ENCODE peak calls at places on chromosome 14, in nine cellular contexts. R is aorta, K is spleen, L is occipital lobe, Z is ACHN, I is lung microvascular endothelial cell, N is non-pigmented ciliary epithelial cell, Q is AG09319, T is NCI-H1092 treated with DMSO at 0.1 percent for 48 hours. Y is an unnamed sample.

GRCh38 chr14:106844608-106845285 is 1318.4 kb downstream of the TMEM121 start:
- DNase-seq in R (peak), N (no peak), K (peak), Z (peak), T (peak), Q (no peak), L (no peak), I (peak), Y (no peak)

GRCh38 chr14:55388160-55388559 is 23.5 kb downstream of the ATG14 start:
- DNase-seq in R (no peak), Q (no peak), N (no peak), K (no peak), Z (no peak), T (no peak), I (no peak), L (no peak), Y (no peak)

GRCh38 chr14:72906316-72906715 is 12.4 kb upstream of the DPF3 start:
- DNase-seq in R (no peak), K (no peak), T (no peak), Z (peak), L (no peak), I (no peak), N (peak), Q (peak), Y (no peak)

GRCh38 chr14:38143651-38144505 is 63.8 kb upstream of the SSTR1 start:
- DNase-seq in Z (peak), L (no peak), T (no peak), R (no peak), N (peak), Q (peak), I (no peak), K (no peak), Y (no peak)

GRCh38 chr14:43729149-43729548 is 777.9 kb downstream of the FSCB start:
- DNase-seq in Z (no peak), K (no peak), Q (no peak), R (no peak), I (no peak), N (no peak), T (no peak), L (no peak), Y (no peak)

GRCh38 chr14:73591690-73592448 is at the start of gene ACOT4:
- DNase-seq in I (peak), Z (peak), Q (no peak), L (peak), R (peak), K (peak), T (peak), N (no peak), Y (no peak)

GRCh38 chr14:102545461-102546265 is 36.1 kb upstream of the ANKRD9 start:
- DNase-seq in I (no peak), N (no peak), K (no peak), T (peak), R (no peak), Z (no peak), Q (no peak), L (no peak), Y (no peak)

GRCh38 chr14:22555573-22556011 is 33.4 kb downstream of the DAD1 start:
- DNase-seq in Q (no peak), T (no peak), R (no peak), L (no peak), N (no peak), Z (no peak), I (no peak), K (no peak), Y (no peak)

GRCh38 chr14:24806061-24806678 is 172.2 kb upstream of the GZMB start:
- DNase-seq in K (no peak), Q (no peak), I (peak), T (peak), Z (peak), R (peak), L (no peak), N (peak), Y (peak)

GRCh38 chr14:23640524-23641141 is 4.5 kb downstream of the DHRS2 start:
- DNase-seq in I (no peak), Q (peak), R (no peak), N (peak), L (no peak), Z (no peak), K (no peak), T (peak), Y (no peak)

GRCh38 chr14:88232783-88233182 is 90.3 kb downstream of the KCNK10 start:
- DNase-seq in L (no peak), N (no peak), Q (no peak), I (no peak), T (no peak), R (no peak), K (no peak), Z (no peak), Y (no peak)

GRCh38 chr14:99025418-99025817 is 246.6 kb downstream of the BCL11B start:
- DNase-seq in I (no peak), Z (no peak), Q (no peak), N (no peak), R (no peak), L (no peak), T (no peak), K (no peak), Y (no peak)

GRCh38 chr14:20138520-20138919 is at the start of gene OR4N5:
- DNase-seq in I (no peak), Z (no peak), T (no peak), L (no peak), K (no peak), R (no peak), N (no peak), Q (no peak), Y (no peak)

GRCh38 chr14:50156111-50156510 is 39.7 kb upstream of the VCPKMT start:
- DNase-seq in K (no peak), R (no peak), N (no peak), L (no peak), Z (no peak), Q (no peak), T (no peak), I (no peak), Y (no peak)

GRCh38 chr14:22315336-22315735 is 273.7 kb downstream of the DAD1 start:
- DNase-seq in N (no peak), R (no peak), Q (no peak), I (no peak), K (no peak), L (no peak), Z (no peak), T (no peak), Y (no peak)

GRCh38 chr14:61602733-61603077 is 92.6 kb upstream of the HIF1A start:
- DNase-seq in Z (no peak), I (no peak), R (no peak), L (no peak), T (no peak), K (no peak), N (no peak), Q (no peak), Y (no peak)

GRCh38 chr14:102231476-102232347 is 73.3 kb downstream of the MOK start:
- DNase-seq in L (no peak), N (no peak), Z (no peak), T (no peak), I (no peak), Q (no peak), K (peak), R (no peak), Y (no peak)

GRCh38 chr14:55536208-55536708 is 43.7 kb upstream of the KTN1 start:
- DNase-seq in T (no peak), K (no peak), I (no peak), Q (no peak), N (no peak), Z (no peak), R (no peak), L (no peak), Y (no peak)

GRCh38 chr14:69138189-69138535 is 14.8 kb downstream of the DCAF5 start:
- DNase-seq in T (no peak), R (no peak), N (no peak), Z (no peak), L (no peak), I (no peak), Q (peak), K (no peak), Y (peak)

GRCh38 chr14:62103497-62103896 is 341.3 kb downstream of the SNAPC1 start:
- DNase-seq in L (no peak), I (no peak), K (no peak), Q (no peak), R (no peak), Z (no peak), T (peak), N (no peak), Y (no peak)

GRCh38 chr14:24838945-24839616 is 205.1 kb upstream of the GZMB start:
- DNase-seq in Z (no peak), N (no peak), K (no peak), R (no peak), T (no peak), Q (no peak), I (peak), L (no peak), Y (peak)

GRCh38 chr14:99510556-99511139 is 29.4 kb downstream of the CCNK start:
- DNase-seq in K (no peak), N (no peak), I (no peak), T (no peak), Q (no peak), R (no peak), L (no peak), Z (no peak), Y (no peak)

GRCh38 chr14:101733211-101733610 is 28.3 kb upstream of the PPP2R5C start:
- DNase-seq in L (no peak), I (no peak), N (peak), R (no peak), K (no peak), T (no peak), Q (no peak), Z (no peak), Y (no peak)

GRCh38 chr14:69699743-69700309 is 67.1 kb upstream of the SRSF5 start:
- DNase-seq in Z (no peak), K (no peak), I (no peak), L (no peak), R (no peak), Q (no peak), T (no peak), N (no peak), Y (no peak)

GRCh38 chr14:79186523-79186922 is 1016.4 kb downstream of the NRXN3 start:
- DNase-seq in Q (no peak), K (no peak), L (no peak), N (peak), R (no peak), Z (no peak), T (no peak), I (no peak), Y (no peak)

GRCh38 chr14:93716410-93717221 is 71.7 kb downstream of the PRIMA1 start:
- DNase-seq in T (no peak), I (no peak), L (no peak), Z (no peak), N (no peak), Q (no peak), K (peak), R (no peak), Y (no peak)

GRCh38 chr14:64509036-64509435 is 4.5 kb downstream of the ZBTB1 start:
- DNase-seq in R (no peak), N (no peak), Z (no peak), T (no peak), Q (no peak), K (no peak), L (no peak), I (no peak), Y (no peak)

GRCh38 chr14:74747237-74747636 is 15.9 kb upstream of the YLPM1 start:
- DNase-seq in I (no peak), Q (no peak), Z (no peak), R (no peak), N (no peak), T (no peak), L (no peak), K (no peak), Y (no peak)

GRCh38 chr14:61477845-61478438 is 156.6 kb downstream of the PRKCH start:
- DNase-seq in Z (peak), L (no peak), T (peak), I (peak), Q (no peak), R (peak), N (no peak), K (peak), Y (no peak)

GRCh38 chr14:36988989-36989388 is 183.4 kb downstream of the SLC25A21 start:
- DNase-seq in T (no peak), K (no peak), Z (no peak), Q (no peak), N (no peak), I (no peak), L (no peak), R (no peak), Y (no peak)

GRCh38 chr14:94123868-94124267 is 5.5 kb downstream of the IFI27L2 start:
- DNase-seq in T (no peak), Z (peak), L (no peak), I (no peak), Q (no peak), K (no peak), N (no peak), R (no peak), Y (no peak)

GRCh38 chr14:33671556-33671955 is 279.3 kb downstream of the EGLN3 start:
- DNase-seq in L (no peak), N (no peak), R (no peak), I (no peak), Z (no peak), T (no peak), K (no peak), Q (no peak), Y (no peak)

GRCh38 chr14:85534435-85534834 is 4.5 kb downstream of the FLRT2 start:
- DNase-seq in R (no peak), T (peak), Q (no peak), Z (no peak), I (peak), N (no peak), L (no peak), K (no peak), Y (no peak)

GRCh38 chr14:33408291-33408690 is 469.6 kb downstream of the NPAS3 start:
- DNase-seq in R (no peak), T (no peak), Z (no peak), I (peak), Q (no peak), L (no peak), K (no peak), N (no peak), Y (no peak)

GRCh38 chr14:95440951-95441350 is 75.5 kb downstream of the SYNE3 start:
- DNase-seq in Z (no peak), T (no peak), I (no peak), N (no peak), L (no peak), Q (no peak), K (no peak), R (no peak), Y (no peak)

GRCh38 chr14:52068741-52069616 is at the start of gene NID2:
- DNase-seq in R (peak), T (peak), Z (peak), K (peak), Q (peak), L (peak), I (peak), N (no peak), Y (peak)

GRCh38 chr14:75612157-75612556 is 33.7 kb downstream of the FLVCR2 start:
- DNase-seq in I (no peak), N (no peak), Z (no peak), Q (no peak), K (no peak), T (no peak), L (no peak), R (no peak), Y (no peak)

GRCh38 chr14:77965919-77966435 is 166.1 kb downstream of the ADCK1 start:
- DNase-seq in Q (no peak), K (peak), T (peak), L (peak), R (no peak), N (no peak), Z (peak), I (peak), Y (no peak)

GRCh38 chr14:91924871-91925726 is 22.4 kb downstream of the FBLN5 start:
- DNase-seq in T (no peak), Q (no peak), N (no peak), R (peak), L (no peak), K (no peak), Z (no peak), I (no peak), Y (no peak)

Y was measured in putamen.